ENCODE peak calls at places on chromosomes 5 and 9, in four cellular contexts. One of them, this sample, is unnamed.

GRCh38 chr5:150263339-150263738 is 26.2 kb downstream of the CAMK2A start:
- DNase-seq in Panc1: no peak
- DNase-seq in pancreas: no peak
- DNase-seq in PC-3: no peak
- DNase-seq in this sample: no peak

GRCh38 chr5:33167541-33167940 is 273.2 kb upstream of the TARS1 start:
- DNase-seq in PC-3: no peak
- DNase-seq in pancreas: no peak
- DNase-seq in Panc1: no peak
- DNase-seq in this sample: no peak

GRCh38 chr5:35860686-35861085 is 4.0 kb downstream of the IL7R start:
- DNase-seq in Panc1: no peak
- DNase-seq in pancreas: no peak
- DNase-seq in PC-3: no peak
- DNase-seq in this sample: no peak

GRCh38 chr9:112020680-112021596 is 124.3 kb downstream of the UGCG start:
- DNase-seq in PC-3: peak; percentile 89
- DNase-seq in pancreas: no peak
- DNase-seq in Panc1: peak; percentile 74
- DNase-seq in this sample: no peak

GRCh38 chr5:97923496-97923895 is 740.4 kb upstream of the RIOK2 start:
- DNase-seq in pancreas: no peak
- DNase-seq in Panc1: no peak
- DNase-seq in PC-3: peak; percentile 26
- DNase-seq in this sample: no peak

GRCh38 chr9:31587176-31587575 is 797.3 kb upstream of the ACO1 start:
- DNase-seq in Panc1: no peak
- DNase-seq in pancreas: no peak
- DNase-seq in PC-3: no peak
- DNase-seq in this sample: no peak

GRCh38 chr9:6656901-6657300 is 11.4 kb upstream of the GLDC start:
- DNase-seq in pancreas: no peak
- DNase-seq in Panc1: no peak
- DNase-seq in PC-3: no peak
- DNase-seq in this sample: no peak

GRCh38 chr9:104746798-104747197 is 685 bp upstream of the NIPSNAP3A start:
- DNase-seq in PC-3: no peak
- DNase-seq in pancreas: no peak
- DNase-seq in Panc1: no peak
- DNase-seq in this sample: no peak

GRCh38 chr9:2066312-2067273 is 51.4 kb downstream of the SMARCA2 start:
- DNase-seq in PC-3: no peak
- DNase-seq in Panc1: no peak
- DNase-seq in pancreas: no peak
- DNase-seq in this sample: peak; percentile 20

GRCh38 chr5:135438712-135439111 is 8.4 kb downstream of the DCANP1 start:
- DNase-seq in pancreas: no peak
- DNase-seq in Panc1: no peak
- DNase-seq in PC-3: no peak
- DNase-seq in this sample: no peak

GRCh38 chr5:154647760-154648143 is 107.4 kb upstream of the LARP1 start:
- DNase-seq in pancreas: no peak
- DNase-seq in PC-3: no peak
- DNase-seq in Panc1: no peak
- DNase-seq in this sample: no peak
- H3K4me3 ChIP-seq in pancreas: no peak overlapping the region
- H3K4me3 ChIP-seq in PC-3: peak overlapping the region; percentile 46
- H3K4me3 ChIP-seq in Panc1: no peak overlapping the region
- H3K4me3 ChIP-seq in this sample: peak overlapping the region; percentile 3

DNA sequence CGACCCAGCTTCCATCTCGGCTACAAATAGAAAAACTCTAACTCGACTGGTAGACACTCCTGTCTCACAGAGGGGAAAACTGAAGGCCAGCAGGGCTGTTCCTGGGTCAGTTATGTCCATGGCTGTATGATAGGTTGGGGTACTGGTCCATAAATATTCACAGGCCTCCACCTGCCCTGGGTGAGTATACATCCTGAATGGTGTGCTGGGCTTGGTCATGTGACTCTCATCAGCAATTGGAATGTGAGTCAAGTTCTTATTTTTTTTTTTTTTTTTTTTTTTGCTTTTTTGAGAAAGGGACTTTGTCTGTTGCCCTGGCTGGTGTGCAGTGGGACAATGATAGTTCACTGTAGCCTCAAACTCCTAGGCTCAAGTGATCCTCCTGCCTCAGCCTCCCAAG is 58.3 kb upstream of the NEK6 start:
- DNase-seq in pancreas: no peak
- DNase-seq in Panc1: no peak
- DNase-seq in PC-3: no peak
- DNase-seq in this sample: no peak
- H3K27ac ChIP-seq in pancreas: no peak overlapping the region
- H3K27ac ChIP-seq in Panc1: no peak overlapping the region
- H3K27ac ChIP-seq in PC-3: no peak overlapping the region
- H3K27ac ChIP-seq in this sample: no peak overlapping the region

DNA sequence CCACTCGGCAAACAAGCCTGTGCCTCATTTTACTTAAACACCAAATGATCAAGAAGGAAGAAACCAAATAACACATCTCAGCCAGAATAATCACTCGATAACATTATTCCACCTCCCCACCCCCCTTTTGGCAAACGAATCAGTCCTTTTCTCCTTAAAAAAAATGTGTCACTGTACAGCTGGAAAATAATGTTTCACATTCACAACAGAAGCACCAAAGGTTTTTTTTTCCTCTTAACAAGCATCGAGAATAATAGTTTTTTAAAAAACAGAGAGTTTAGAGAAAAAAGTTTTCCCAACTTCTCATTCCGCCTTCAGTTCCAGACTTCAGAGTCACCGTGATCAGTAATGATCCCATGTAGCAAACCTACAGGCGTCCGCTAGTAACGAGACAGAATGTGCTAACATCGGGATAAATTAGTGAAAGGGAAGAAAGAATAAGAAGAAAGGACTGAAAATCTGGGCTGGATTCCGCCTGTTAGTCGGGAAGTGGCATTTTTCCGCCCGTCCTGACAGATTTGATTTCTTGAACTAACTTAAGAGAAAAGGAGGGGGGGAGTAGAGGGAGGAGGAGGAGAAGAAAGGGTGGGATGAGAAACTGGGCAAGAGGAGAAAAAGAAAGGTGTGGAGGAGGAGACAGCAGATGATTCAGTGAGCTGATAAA is at the start of gene ZNF608:
- DNase-seq in pancreas: no peak
- DNase-seq in PC-3: peak; percentile 50
- DNase-seq in Panc1: no peak
- DNase-seq in this sample: no peak
- H3K27me3 ChIP-seq in pancreas: no peaks in the 10 kb centered on the region
- H3K27me3 ChIP-seq in PC-3: no peaks in the 10 kb centered on the region
- H3K27me3 ChIP-seq in Panc1: no peaks in the 10 kb centered on the region
- H3K27me3 ChIP-seq in this sample: no peaks in the 10 kb centered on the region

GRCh38 chr5:141485305-141486055 is 650 bp downstream of the PCDHGC4 start:
- DNase-seq in PC-3: no peak
- DNase-seq in Panc1: no peak
- DNase-seq in pancreas: no peak
- DNase-seq in this sample: no peak
- H3K4me3 ChIP-seq in PC-3: no peak overlapping the region
- H3K4me3 ChIP-seq in Panc1: no peak overlapping the region
- H3K4me3 ChIP-seq in pancreas: no peak overlapping the region
- H3K4me3 ChIP-seq in this sample: peak overlapping the region; percentile 44

This sample was measured in iPS DF 6.9.